ENCODE peak calls at places on chromosomes 1 and 21, in five cellular contexts. One of them, this sample, is unnamed.

GRCh38 chr1:231757759-231758158 is 131.2 kb downstream of the DISC1 start:
- DNase-seq in fibroblast of lung: no peak
- DNase-seq in hepatocyte: no peak
- DNase-seq in cardiac fibroblast: no peak
- DNase-seq in GM12864: no peak
- DNase-seq in this sample: no peak

GRCh38 chr1:27517907-27518718 is 28.1 kb upstream of the WASF2 start:
- DNase-seq in fibroblast of lung: no peak
- DNase-seq in hepatocyte: peak
- DNase-seq in cardiac fibroblast: no peak
- DNase-seq in GM12864: no peak
- DNase-seq in this sample: no peak

GRCh38 chr1:70583522-70583921 is 172.5 kb downstream of the CTH start:
- DNase-seq in fibroblast of lung: no peak
- DNase-seq in hepatocyte: no peak
- DNase-seq in cardiac fibroblast: no peak
- DNase-seq in GM12864: no peak
- DNase-seq in this sample: no peak

GRCh38 chr21:17612023-17612564 is 607 bp downstream of the BTG3 start:
- DNase-seq in fibroblast of lung: peak
- DNase-seq in hepatocyte: peak
- DNase-seq in cardiac fibroblast: peak
- DNase-seq in GM12864: no peak
- DNase-seq in this sample: no peak

GRCh38 chr1:7469255-7469938 is 301.7 kb upstream of the VAMP3 start:
- DNase-seq in fibroblast of lung: peak
- DNase-seq in hepatocyte: no peak
- DNase-seq in cardiac fibroblast: peak
- DNase-seq in GM12864: no peak
- DNase-seq in this sample: peak

GRCh38 chr1:210394281-210394798 is 65.6 kb downstream of the HHAT start:
- DNase-seq in fibroblast of lung: no peak
- DNase-seq in hepatocyte: no peak
- DNase-seq in cardiac fibroblast: peak
- DNase-seq in GM12864: no peak
- DNase-seq in this sample: no peak

GRCh38 chr1:73674945-73675561 is 522.9 kb downstream of the LRRIQ3 start:
- DNase-seq in fibroblast of lung: peak
- DNase-seq in hepatocyte: peak
- DNase-seq in cardiac fibroblast: peak
- DNase-seq in GM12864: no peak
- DNase-seq in this sample: no peak

GRCh38 chr1:109243860-109244552 is 5.3 kb upstream of the CELSR2 start:
- DNase-seq in fibroblast of lung: no peak
- DNase-seq in hepatocyte: no peak
- DNase-seq in cardiac fibroblast: no peak
- DNase-seq in GM12864: no peak
- DNase-seq in this sample: no peak

GRCh38 chr1:156578006-156578405 is 1.5 kb upstream of the TTC24 start:
- DNase-seq in fibroblast of lung: no peak
- DNase-seq in hepatocyte: no peak
- DNase-seq in cardiac fibroblast: no peak
- DNase-seq in GM12864: no peak
- DNase-seq in this sample: no peak

GRCh38 chr1:210688482-210689233 is 360.0 kb downstream of the HHAT start:
- DNase-seq in fibroblast of lung: peak
- DNase-seq in hepatocyte: no peak
- DNase-seq in cardiac fibroblast: no peak
- DNase-seq in GM12864: no peak
- DNase-seq in this sample: no peak

GRCh38 chr1:208218237-208219097 is 25.7 kb downstream of the PLXNA2 start:
- DNase-seq in fibroblast of lung: no peak
- DNase-seq in hepatocyte: no peak
- DNase-seq in cardiac fibroblast: no peak
- DNase-seq in GM12864: no peak
- DNase-seq in this sample: no peak

GRCh38 chr1:71509051-71509595 is 428.3 kb upstream of the ZRANB2 start:
- DNase-seq in fibroblast of lung: no peak
- DNase-seq in hepatocyte: no peak
- DNase-seq in cardiac fibroblast: peak
- DNase-seq in GM12864: no peak
- DNase-seq in this sample: no peak

GRCh38 chr1:150579110-150579954 is at the start of gene MCL1:
- DNase-seq in fibroblast of lung: peak
- DNase-seq in hepatocyte: peak
- DNase-seq in cardiac fibroblast: peak
- DNase-seq in GM12864: peak
- DNase-seq in this sample: peak
- TF ChIP-seq CTCF in fibroblast of lung: no peak
- TF ChIP-seq CTCF in hepatocyte: no peak
- TF ChIP-seq CTCF in cardiac fibroblast: no peak
- TF ChIP-seq CTCF in GM12864: no peak
- TF ChIP-seq CTCF in this sample: no peak

DNA sequence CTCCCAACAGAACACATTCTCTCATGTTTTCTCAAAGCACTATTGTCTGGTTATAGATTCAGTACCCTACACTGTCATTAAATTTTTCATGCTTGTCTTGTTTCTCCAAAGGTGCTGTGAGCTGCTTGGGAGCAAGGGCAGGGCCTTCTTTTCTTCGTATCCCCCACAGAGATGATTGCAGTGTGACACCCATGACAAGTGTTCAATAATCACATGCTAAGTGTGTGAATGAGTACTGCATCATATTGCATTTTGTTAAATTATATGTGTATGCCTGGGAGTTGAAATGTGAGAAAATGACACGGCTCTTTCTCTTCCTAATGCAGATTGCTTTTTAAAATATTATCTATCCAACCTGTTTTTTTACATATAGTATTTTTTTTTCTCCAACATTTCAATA is 57.3 kb upstream of the MAGI3 start:
- DNase-seq in fibroblast of lung: no peak
- DNase-seq in hepatocyte: no peak
- DNase-seq in cardiac fibroblast: no peak
- DNase-seq in GM12864: no peak
- DNase-seq in this sample: no peak
- H3K4me3 ChIP-seq in fibroblast of lung: no peak
- H3K4me3 ChIP-seq in hepatocyte: no peak
- H3K4me3 ChIP-seq in cardiac fibroblast: no peak
- H3K4me3 ChIP-seq in GM12864: no peak
- H3K4me3 ChIP-seq in this sample: no peak

GRCh38 chr1:21865943-21866628 is 54.0 kb downstream of the LDLRAD2 start:
- DNase-seq in fibroblast of lung: no peak
- DNase-seq in hepatocyte: peak
- DNase-seq in cardiac fibroblast: no peak
- DNase-seq in GM12864: peak
- DNase-seq in this sample: no peak
- TF ChIP-seq CTCF in fibroblast of lung: no peak
- TF ChIP-seq CTCF in hepatocyte: peak
- TF ChIP-seq CTCF in cardiac fibroblast: no peak
- TF ChIP-seq CTCF in GM12864: no peak
- TF ChIP-seq CTCF in this sample: no peak

GRCh38 chr1:205630651-205631009 is 1.2 kb downstream of the ELK4 start:
- DNase-seq in fibroblast of lung: no peak
- DNase-seq in hepatocyte: no peak
- DNase-seq in cardiac fibroblast: no peak
- DNase-seq in GM12864: no peak
- DNase-seq in this sample: no peak
- H3K4me3 ChIP-seq in fibroblast of lung: peak
- H3K4me3 ChIP-seq in hepatocyte: peak
- H3K4me3 ChIP-seq in cardiac fibroblast: peak
- H3K4me3 ChIP-seq in GM12864: peak
- H3K4me3 ChIP-seq in this sample: peak

DNA sequence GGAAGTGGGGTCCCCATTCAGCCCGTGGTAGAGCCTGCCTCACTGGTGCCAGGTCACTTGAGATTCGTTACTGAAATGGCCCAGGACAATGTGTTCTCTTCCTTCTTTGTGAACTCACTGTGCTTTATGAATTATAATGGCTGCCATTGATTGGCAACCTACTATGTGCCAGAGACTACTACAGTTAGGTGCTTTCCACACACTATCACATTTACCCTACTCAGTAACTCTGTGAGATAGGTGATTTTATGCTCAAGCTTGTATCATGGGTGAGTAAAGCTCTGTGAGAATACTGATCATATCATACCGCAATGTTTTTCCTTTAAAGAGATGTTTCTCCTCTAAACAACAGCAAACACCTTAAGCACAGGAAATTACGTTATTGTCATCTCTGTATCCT is 225.9 kb downstream of the SMYD3 start:
- DNase-seq in fibroblast of lung: no peak
- DNase-seq in hepatocyte: no peak
- DNase-seq in cardiac fibroblast: no peak
- DNase-seq in GM12864: no peak
- DNase-seq in this sample: no peak
- TF ChIP-seq CTCF in fibroblast of lung: no peak
- TF ChIP-seq CTCF in hepatocyte: no peak
- TF ChIP-seq CTCF in cardiac fibroblast: no peak
- TF ChIP-seq CTCF in GM12864: no peak
- TF ChIP-seq CTCF in this sample: no peak

This sample was measured in AG04449.